ENCODE peak calls at places on chromosomes 12 and 14, in nine cellular contexts. T is astrocyte of the spinal cord, E is vagina, N is cardiac muscle cell, A is GM13977, Z is Calu3, J is mucosa of descending colon, Q is progenitor cell of endocrine pancreas, B is GM12878. C is an unnamed sample.

GRCh38 chr14:79890527-79890926 is 320.8 kb downstream of the DIO2 start:
- DNase-seq in T (no peak), E (no peak), N (no peak), A (no peak), Z (no peak), J (no peak), Q (no peak), B (no peak), C (no peak)

GRCh38 chr12:74021937-74022336 is 515.7 kb upstream of the ATXN7L3B start:
- DNase-seq in T (peak; percentile 69), E (no peak), N (peak; percentile 35), A (peak; percentile 6), Z (peak; percentile 85), J (no peak), Q (peak; percentile 43), B (no peak), C (peak; percentile 74)

GRCh38 chr14:73879027-73879426 is 7.6 kb upstream of the ZNF410 start:
- DNase-seq in T (no peak), E (no peak), N (no peak), A (no peak), Z (no peak), J (no peak), Q (no peak), B (no peak), C (no peak)

GRCh38 chr12:32903763-32904162 is 7.2 kb upstream of the PKP2 start:
- DNase-seq in T (no peak), E (no peak), N (no peak), A (no peak), Z (no peak), J (no peak), Q (no peak), B (no peak), C (no peak)

GRCh38 chr14:23413681-23414080 is 5.6 kb upstream of the MYH6 start:
- DNase-seq in T (no peak), E (no peak), N (no peak), A (no peak), Z (no peak), J (no peak), Q (no peak), B (no peak), C (no peak)

GRCh38 chr12:116954700-116955381 is 44.1 kb downstream of the FBXW8 start:
- DNase-seq in T (no peak), E (no peak), N (no peak), A (no peak), Z (no peak), J (peak; percentile 41), Q (no peak), B (no peak), C (no peak)

GRCh38 chr12:27468241-27468640 is 21.7 kb downstream of the SMCO2 start:
- DNase-seq in T (no peak), E (peak; percentile 13), N (no peak), A (no peak), Z (no peak), J (no peak), Q (no peak), B (no peak), C (no peak)

GRCh38 chr14:68245146-68246073 is 425.8 kb downstream of the RAD51B start:
- DNase-seq in T (peak; percentile 59), E (no peak), N (peak; percentile 92), A (no peak), Z (no peak), J (no peak), Q (no peak), B (no peak), C (no peak)

GRCh38 chr14:76772300-76773187 is 11.3 kb downstream of the VASH1 start:
- DNase-seq in T (peak; percentile 43), E (peak; percentile 91), N (peak; percentile 99), A (no peak), Z (no peak), J (no peak), Q (no peak), B (no peak), C (peak; percentile 68)

GRCh38 chr12:9244894-9245293 is 36.7 kb upstream of the PZP start:
- DNase-seq in T (no peak), E (no peak), N (no peak), A (peak; percentile 60), Z (peak; percentile 46), J (no peak), Q (no peak), B (peak; percentile 24), C (no peak)

GRCh38 chr14:29671034-29671433 is 256.6 kb downstream of the PRKD1 start:
- DNase-seq in T (peak; percentile 61), E (no peak), N (peak; percentile 90), A (no peak), Z (no peak), J (no peak), Q (no peak), B (no peak), C (no peak)

GRCh38 chr12:571795-572531 is 91.3 kb downstream of the NINJ2 start:
- DNase-seq in T (no peak), E (no peak), N (no peak), A (no peak), Z (no peak), J (peak; percentile 48), Q (no peak), B (no peak), C (no peak)

DNA sequence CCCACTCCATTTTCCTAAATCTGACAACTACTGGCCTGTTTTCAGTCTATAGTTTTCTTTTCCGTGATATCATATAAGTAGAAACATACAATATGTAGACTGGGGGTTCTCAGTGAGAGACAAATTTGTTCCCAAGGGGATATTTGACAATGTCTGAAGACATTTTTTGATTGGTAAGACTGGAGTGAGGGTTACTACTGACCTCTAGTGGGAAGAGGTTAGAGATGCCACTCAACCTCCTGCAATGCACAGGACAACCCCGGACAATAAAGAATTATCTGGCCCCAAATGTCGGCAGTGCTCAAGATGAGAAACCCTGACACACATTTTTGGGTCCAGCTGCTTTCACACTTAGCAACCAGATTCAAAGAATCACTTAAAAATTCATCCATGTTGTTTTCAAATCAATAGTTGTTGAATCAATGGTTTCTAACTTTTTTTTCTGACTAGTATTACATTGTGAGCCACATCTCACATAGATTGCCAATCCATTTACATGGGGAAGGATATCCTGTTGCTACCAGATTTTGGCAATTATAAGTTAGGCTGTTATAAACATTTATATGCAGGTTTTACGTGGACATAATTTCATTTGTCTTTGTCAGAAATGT is 307.1 kb downstream of the RPL10L start:
- DNase-seq in T (peak; percentile 11), E (no peak), N (peak; percentile 2), A (peak; percentile 4), Z (peak; percentile 4), J (no peak), Q (no peak), B (peak; percentile 2), C (no peak)
- TF ChIP-seq CTCF in T (peak; percentile 67), E (no peak), N (peak; percentile 31), A (peak; percentile 73), Z (peak; percentile 45), J (no peak), Q (peak; percentile 69), B (peak; percentile 62), C (peak; percentile 53)

DNA sequence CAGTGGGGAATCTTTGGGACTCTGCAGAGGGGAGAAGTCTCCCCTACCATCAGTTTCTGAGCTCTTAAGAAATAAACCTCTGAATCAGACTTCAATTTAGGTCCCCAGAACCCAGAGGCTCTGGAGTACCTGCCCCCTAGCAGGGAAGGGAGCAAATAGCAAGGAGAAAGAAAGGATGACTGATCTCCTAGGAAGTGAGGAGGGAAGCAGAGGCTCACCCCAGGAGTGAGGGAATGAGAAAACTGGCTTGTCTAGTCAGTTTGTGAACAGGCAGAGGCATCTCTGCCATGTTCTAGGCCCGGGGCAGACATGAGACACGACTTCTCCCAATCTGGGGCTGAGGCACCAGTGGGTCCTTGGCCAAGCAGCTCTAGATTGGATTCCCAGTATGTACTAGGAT is 24.3 kb upstream of the SMUG1 start:
- DNase-seq in T (no peak), E (no peak), N (no peak), A (no peak), Z (no peak), J (no peak), Q (no peak), B (no peak), C (no peak)
- TF ChIP-seq CTCF in T (peak; percentile 20), E (no peak), N (peak; percentile 19), A (no peak), Z (no peak), J (no peak), Q (peak; percentile 8), B (no peak), C (peak; percentile 23)

GRCh38 chr12:123936956-123937706 is 35.5 kb downstream of the CCDC92 start:
- DNase-seq in T (no peak), E (no peak), N (no peak), A (no peak), Z (no peak), J (no peak), Q (no peak), B (no peak), C (no peak)

GRCh38 chr12:123939716-123940626 is 32.7 kb downstream of the CCDC92 start:
- DNase-seq in T (no peak), E (no peak), N (no peak), A (no peak), Z (no peak), J (no peak), Q (no peak), B (no peak), C (no peak)

GRCh38 chr12:123940627-123940966 is 32.0 kb downstream of the CCDC92 start:
- DNase-seq in T (no peak), E (no peak), N (no peak), A (no peak), Z (no peak), J (no peak), Q (no peak), B (no peak), C (no peak)

GRCh38 chr12:123937707-123938600 is 34.7 kb downstream of the CCDC92 start:
- DNase-seq in T (no peak), E (no peak), N (no peak), A (peak; percentile 59), Z (no peak), J (no peak), Q (no peak), B (no peak), C (no peak)

DNA sequence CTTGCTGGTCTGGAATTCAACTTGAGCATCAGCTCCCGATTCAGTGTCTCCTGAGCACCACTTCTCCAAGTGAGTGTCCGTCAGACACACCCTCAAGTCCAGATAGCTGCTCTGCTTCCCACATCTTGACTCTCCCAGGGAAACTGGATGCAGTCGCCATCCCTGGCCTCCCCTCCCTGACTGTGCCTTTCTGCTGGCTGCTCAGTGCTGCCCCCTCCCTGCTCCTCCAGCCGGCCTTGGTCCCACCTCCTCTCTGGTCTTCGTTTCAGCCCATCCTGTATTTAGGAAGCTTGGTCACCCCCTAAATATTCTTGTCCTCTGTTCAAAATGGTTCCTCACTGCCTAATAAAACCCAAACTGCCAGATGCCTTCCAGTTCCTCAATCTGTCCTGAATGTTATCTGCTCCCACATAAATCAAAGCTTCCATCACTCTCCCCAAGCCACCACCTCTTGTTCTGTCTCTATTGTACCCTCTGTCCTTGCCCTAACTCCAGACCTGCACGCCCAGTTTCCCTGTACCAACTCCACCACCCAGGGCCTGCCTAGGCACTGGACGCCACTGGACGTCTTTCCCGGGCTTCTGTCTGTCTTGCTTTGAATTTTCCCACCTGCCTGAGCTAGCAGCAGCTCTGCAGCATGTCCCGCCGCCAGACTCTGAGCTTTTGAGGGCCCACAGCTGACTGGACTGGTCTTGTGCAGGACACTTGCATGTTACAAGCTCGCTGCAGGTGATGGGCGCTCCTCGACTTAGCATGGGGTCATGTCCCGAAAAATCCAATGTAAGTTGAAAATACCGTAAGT is 33.8 kb downstream of the CCDC92 start:
- DNase-seq in T (no peak), E (no peak), N (peak; percentile 10), A (no peak), Z (peak; percentile 26), J (no peak), Q (no peak), B (no peak), C (peak; percentile 35)
- TF ChIP-seq CTCF in T (peak; percentile 48), E (no peak), N (peak; percentile 44), A (peak; percentile 45), Z (no peak), J (no peak), Q (peak; percentile 33), B (peak; percentile 11), C (peak; percentile 47)

GRCh38 chr12:125332900-125333299 is 267.7 kb downstream of the AACS start:
- DNase-seq in T (no peak), E (no peak), N (no peak), A (no peak), Z (no peak), J (no peak), Q (no peak), B (no peak), C (no peak)
- TF ChIP-seq CTCF in T (peak; percentile 16), E (no peak), N (peak; percentile 7), A (peak; percentile 32), Z (no peak), J (no peak), Q (peak; percentile 17), B (no peak), C (no peak)